ENCODE peak calls at places on chromosomes 6 and 20, in five cellular contexts. M is esophagus squamous epithelium, R is tibial nerve, U is lower leg skin, H is right lobe of liver. W is an unnamed sample.

GRCh38 chr20:64048402-64049044 is 916 bp downstream of the SOX18 start:
- DNase-seq in M (no peak), R (no peak), H (no peak), U (no peak), W (no peak)

GRCh38 chr6:38459291-38459690 is 180.4 kb downstream of the BTBD9 start:
- DNase-seq in H (no peak), M (no peak), U (no peak), R (no peak), W (no peak)

GRCh38 chr6:129748901-129749748 is 39.1 kb upstream of the ARHGAP18 start:
- DNase-seq in H (no peak), R (no peak), U (no peak), M (no peak), W (no peak)

GRCh38 chr6:150739711-150740349 is 125.7 kb upstream of the MTHFD1L start:
- DNase-seq in R (no peak), H (no peak), U (no peak), M (no peak), W (no peak)

GRCh38 chr20:30376767-30377658 is 880.5 kb upstream of the DEFB115 start:
- DNase-seq in M (no peak), H (peak; percentile 86), U (peak; percentile 71), R (peak; percentile 54), W (peak; percentile 58)

GRCh38 chr6:83365931-83366330 is 64.9 kb downstream of the ME1 start:
- DNase-seq in M (no peak), R (peak; percentile 34), U (no peak), H (no peak), W (no peak)

GRCh38 chr6:88251261-88251660 is 85.1 kb upstream of the CNR1 start:
- DNase-seq in R (no peak), H (no peak), U (no peak), M (no peak), W (no peak)

GRCh38 chr6:129351807-129352206 is 358.2 kb downstream of the ARHGAP18 start:
- DNase-seq in U (no peak), H (no peak), M (no peak), R (no peak), W (no peak)

GRCh38 chr6:92922216-92922806 is 497.0 kb downstream of the EPHA7 start:
- DNase-seq in R (no peak), H (no peak), M (no peak), U (no peak), W (no peak)

GRCh38 chr6:83854766-83855165 is 1.6 kb downstream of the RIPPLY2 start:
- DNase-seq in R (no peak), U (no peak), H (no peak), M (no peak), W (no peak)

GRCh38 chr6:169789944-169790927 is 38.8 kb downstream of the ERMARD start:
- DNase-seq in U (peak; percentile 56), H (peak; percentile 93), M (peak; percentile 9), R (peak; percentile 72), W (peak; percentile 75)
- TF ChIP-seq POLR2A in U (no peak), H (peak; percentile 32), M (no peak), R (no peak), W (no peak)

GRCh38 chr6:28267695-28268059 is 734 bp downstream of the ZSCAN26 start:
- DNase-seq in M (no peak), H (no peak), U (no peak), R (no peak), W (no peak)

GRCh38 chr6:28269492-28269891 is 2.5 kb downstream of the ZSCAN26 start:
- DNase-seq in H (no peak), M (no peak), U (no peak), R (no peak), W (no peak)

GRCh38 chr6:28264834-28265401 is 2.0 kb upstream of the ZSCAN26 start:
- DNase-seq in U (no peak), H (no peak), R (no peak), M (no peak), W (no peak)

GRCh38 chr6:28266563-28266961 is 381 bp upstream of the ZSCAN26 start:
- DNase-seq in M (no peak), H (no peak), U (no peak), R (no peak), W (no peak)

DNA sequence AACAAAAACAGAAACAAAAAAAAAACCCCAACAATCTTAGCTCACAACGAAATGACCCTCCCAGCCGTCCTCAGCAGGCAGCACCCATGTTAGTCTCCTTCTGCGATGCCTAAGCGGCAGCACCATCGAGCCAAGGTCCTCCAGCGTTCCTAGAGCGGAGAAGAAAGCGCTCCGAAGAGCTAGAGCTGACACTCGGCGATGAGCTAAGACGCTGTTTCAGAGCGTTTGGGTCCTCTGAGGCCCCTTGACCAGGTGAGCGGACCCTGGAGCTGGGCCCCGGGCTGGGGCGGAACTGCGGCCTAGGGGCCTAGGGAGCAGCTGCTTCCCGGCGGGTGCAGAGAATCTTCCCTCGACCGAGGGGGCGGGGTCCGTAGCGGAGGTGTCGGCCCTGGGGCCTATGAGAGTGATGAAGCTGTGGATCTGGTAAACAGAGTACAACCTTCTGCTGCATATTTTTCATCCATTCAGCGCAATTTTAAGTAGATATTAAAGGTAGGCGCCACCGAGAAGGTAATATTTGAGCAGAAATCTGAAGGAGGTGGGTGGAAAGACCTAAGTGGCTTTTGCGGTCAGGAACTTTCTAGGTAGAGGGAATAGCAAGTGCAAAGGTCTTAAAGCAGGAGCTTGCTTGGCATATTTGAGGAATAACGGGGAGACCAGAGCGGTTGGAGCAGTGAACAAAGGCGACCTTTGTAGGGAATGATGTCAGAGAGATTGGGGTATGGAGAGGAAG is at the start of gene ZSCAN26:
- DNase-seq in U (peak; percentile 56), H (peak; percentile 83), R (peak; percentile 74), M (no peak), W (peak; percentile 71)
- TF ChIP-seq POLR2A in U (no peak), H (peak; percentile 61), R (no peak), M (no peak), W (no peak)

GRCh38 chr20:47801759-47802158 is 16.5 kb upstream of the SULF2 start:
- DNase-seq in H (no peak), M (no peak), R (no peak), U (no peak), W (no peak)
- TF ChIP-seq POLR2A in H (no peak), M (no peak), R (no peak), U (no peak), W (no peak)

GRCh38 chr6:29627762-29628418 is 5.1 kb downstream of the GABBR1 start:
- DNase-seq in M (no peak), U (peak; percentile 47), R (peak; percentile 60), H (peak; percentile 59), W (peak; percentile 52)
- TF ChIP-seq POLR2A in M (no peak), U (no peak), R (peak; percentile 77), H (peak; percentile 34), W (no peak)

DNA sequence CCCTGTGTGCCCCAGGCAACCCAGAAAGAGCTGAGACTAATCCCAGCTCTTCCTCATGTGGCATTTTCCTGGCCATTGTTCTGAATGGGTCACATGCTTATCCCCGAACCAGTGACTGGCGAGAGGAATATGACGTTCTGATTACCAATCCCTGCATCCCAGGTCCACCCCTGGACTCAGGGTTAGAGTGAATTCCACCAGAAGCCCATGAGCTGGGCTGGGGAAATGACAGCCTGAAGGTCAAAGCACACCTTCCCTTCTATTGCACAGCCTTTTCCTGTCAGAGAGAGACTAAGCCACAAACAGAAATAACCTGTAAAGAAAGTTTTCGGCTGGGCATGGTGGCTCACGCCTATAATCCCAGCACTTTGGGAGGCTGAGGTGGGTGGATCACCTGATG is 70.9 kb downstream of the ZNF217 start:
- DNase-seq in M (no peak), R (no peak), H (no peak), U (no peak), W (no peak)
- TF ChIP-seq POLR2A in M (no peak), R (no peak), H (no peak), U (no peak), W (no peak)